ENCODE peak calls at places on chromosomes 1 and 21, in ten cellular contexts. M, C, Q, S, F, G, V, B, E and D are unnamed samples. For H3K36me3, the result is how much of the 10 kb centered on the place peaks cover.

GRCh38 chr1:116921301-116921885 is 11.7 kb downstream of the PTGFRN start:
- DNase-seq in M (no peak), F (no peak), E (no peak), C (no peak), G (no peak), V (no peak), B (no peak), Q (no peak), S (no peak), D (no peak)

GRCh38 chr1:28449904-28450303 is 55.9 kb upstream of the RCC1 start:
- DNase-seq in B (no peak), M (no peak), F (no peak), G (no peak), S (no peak), V (peak), E (no peak), Q (no peak), C (no peak), D (no peak)

GRCh38 chr1:178374016-178374415 is 122.7 kb downstream of the CLEC20A start:
- DNase-seq in C (no peak), E (no peak), S (no peak), V (no peak), F (no peak), M (no peak), Q (no peak), G (no peak), B (no peak), D (no peak)

GRCh38 chr1:1264868-1265272 is 8.8 kb downstream of the UBE2J2 start:
- DNase-seq in M (no peak), S (no peak), C (no peak), E (no peak), V (peak), F (no peak), G (peak), Q (no peak), B (peak), D (no peak)

GRCh38 chr1:145891143-145891542 is 5.5 kb upstream of the ANKRD35 start:
- DNase-seq in F (no peak), C (no peak), V (peak), S (no peak), B (no peak), Q (no peak), M (peak), E (peak), G (peak), D (no peak)

GRCh38 chr1:157399984-157400382 is 152.3 kb downstream of the FCRL5 start:
- DNase-seq in S (no peak), M (no peak), C (no peak), G (no peak), F (no peak), E (no peak), V (no peak), B (no peak), Q (no peak), D (no peak)

GRCh38 chr1:30183006-30183405 is 540.4 kb downstream of the MATN1 start:
- DNase-seq in Q (no peak), E (no peak), G (no peak), M (no peak), S (no peak), V (no peak), C (no peak), F (no peak), B (peak), D (no peak)

GRCh38 chr1:153260980-153261792 is 1.7 kb downstream of the LORICRIN start:
- DNase-seq in V (no peak), Q (peak), M (peak), F (no peak), G (no peak), S (no peak), E (no peak), B (peak), C (no peak), D (no peak)

GRCh38 chr1:240515505-240515904 is 96.5 kb downstream of the GREM2 start:
- DNase-seq in V (no peak), E (no peak), G (peak), Q (no peak), F (no peak), B (no peak), M (no peak), S (no peak), C (no peak), D (no peak)

GRCh38 chr1:185585770-185586169 is 148.4 kb upstream of the HMCN1 start:
- DNase-seq in S (no peak), E (no peak), G (no peak), C (no peak), M (no peak), B (no peak), Q (no peak), F (no peak), V (no peak), D (no peak)

GRCh38 chr1:54887665-54888071 is 673 bp upstream of the DHCR24 start:
- DNase-seq in C (no peak), V (no peak), Q (peak), B (no peak), G (no peak), M (peak), E (peak), S (no peak), F (peak), D (no peak)

GRCh38 chr1:15368888-15369287 is 40.8 kb upstream of the EFHD2 start:
- DNase-seq in E (no peak), M (no peak), Q (no peak), B (no peak), F (no peak), C (no peak), V (no peak), S (no peak), G (no peak), D (no peak)

GRCh38 chr1:161038523-161039153 is at the start of gene TSTD1:
- DNase-seq in V (no peak), F (peak), Q (peak), M (peak), B (peak), G (no peak), S (peak), E (peak), C (peak), D (no peak)

DNA sequence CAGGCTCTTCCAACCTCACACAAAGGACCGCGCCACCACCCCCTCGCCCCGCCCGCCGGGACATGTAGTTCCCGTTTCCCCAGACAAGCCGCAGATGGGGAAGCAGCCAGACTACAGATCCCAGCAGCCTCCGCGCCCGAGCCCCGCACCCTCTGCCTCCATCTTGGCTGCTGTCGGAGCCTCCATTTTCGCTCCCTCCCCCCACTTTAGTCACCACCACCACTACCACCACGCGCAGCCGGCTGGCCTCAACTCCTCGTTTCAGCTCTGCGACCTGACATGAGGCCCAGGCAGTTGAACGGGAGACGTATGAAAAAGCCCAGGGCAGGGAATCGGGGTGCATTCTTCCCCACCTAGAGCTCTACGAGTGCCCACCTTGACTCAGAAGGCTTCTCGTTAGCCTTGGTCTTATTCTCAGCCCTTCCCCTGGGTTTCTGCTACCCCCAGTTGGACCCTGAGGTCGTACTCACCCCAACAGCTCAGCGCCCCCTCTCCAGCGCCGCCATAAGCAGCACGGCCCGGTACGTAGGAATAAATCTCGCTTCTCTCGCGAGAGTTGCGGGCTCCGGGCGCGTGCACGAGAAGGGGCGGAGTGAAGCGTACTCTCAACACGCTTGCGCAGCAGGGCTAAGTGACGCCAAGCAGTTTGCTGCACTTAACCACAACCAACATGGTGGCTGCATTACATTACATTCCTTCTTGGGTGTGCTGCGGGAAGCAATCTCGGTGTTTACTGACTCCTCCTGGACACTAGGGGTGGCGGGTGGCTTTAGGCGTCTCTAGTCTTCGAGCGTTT is at the start of gene CSDE1:
- DNase-seq in M (peak), Q (peak), F (peak), E (peak), S (peak), C (peak), V (peak), B (peak), G (peak), D (peak)
- TF ChIP-seq POLR2A in M (peak), Q (peak), F (peak), E (no peak), S (peak), C (peak), V (peak), B (peak), G (peak), D (no peak)

DNA sequence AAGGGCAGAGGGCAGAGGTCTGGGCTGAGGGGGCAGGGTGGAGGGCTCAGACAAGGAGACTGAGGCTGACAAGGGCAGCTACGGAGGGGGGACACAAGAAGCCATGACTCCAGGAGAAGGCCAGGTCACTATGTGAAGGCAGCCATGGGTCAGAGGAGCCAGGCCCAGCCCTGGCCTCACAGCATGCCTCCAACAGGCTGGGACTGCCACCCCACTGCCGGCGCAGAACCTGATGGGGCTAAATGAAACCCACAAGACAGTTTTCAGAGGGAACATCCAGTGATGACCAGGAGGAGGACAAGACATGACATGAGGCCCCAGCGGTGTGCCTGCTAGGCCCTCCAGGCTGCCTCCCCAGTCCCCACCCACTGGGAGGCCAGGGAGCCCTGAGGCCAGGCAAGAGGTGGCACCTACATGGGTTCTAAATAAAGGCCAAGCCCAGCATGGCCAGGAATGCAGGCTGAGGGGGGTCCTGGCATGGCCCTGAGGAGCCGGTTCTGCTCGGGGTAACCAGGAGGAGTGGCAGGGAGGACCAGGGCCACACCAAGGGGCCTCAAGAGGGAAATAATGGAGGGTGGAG is 27.3 kb upstream of the LSS start:
- DNase-seq in C (no peak), M (no peak), B (no peak), V (no peak), Q (no peak), S (no peak), F (no peak), E (no peak), G (no peak), D (no peak)
- H3K36me3 ChIP-seq in C (half or more), M (half or more), B (half or more), V (under half), Q (under half), S (half or more), F (half or more), E (half or more), G (half or more), D (half or more)

DNA sequence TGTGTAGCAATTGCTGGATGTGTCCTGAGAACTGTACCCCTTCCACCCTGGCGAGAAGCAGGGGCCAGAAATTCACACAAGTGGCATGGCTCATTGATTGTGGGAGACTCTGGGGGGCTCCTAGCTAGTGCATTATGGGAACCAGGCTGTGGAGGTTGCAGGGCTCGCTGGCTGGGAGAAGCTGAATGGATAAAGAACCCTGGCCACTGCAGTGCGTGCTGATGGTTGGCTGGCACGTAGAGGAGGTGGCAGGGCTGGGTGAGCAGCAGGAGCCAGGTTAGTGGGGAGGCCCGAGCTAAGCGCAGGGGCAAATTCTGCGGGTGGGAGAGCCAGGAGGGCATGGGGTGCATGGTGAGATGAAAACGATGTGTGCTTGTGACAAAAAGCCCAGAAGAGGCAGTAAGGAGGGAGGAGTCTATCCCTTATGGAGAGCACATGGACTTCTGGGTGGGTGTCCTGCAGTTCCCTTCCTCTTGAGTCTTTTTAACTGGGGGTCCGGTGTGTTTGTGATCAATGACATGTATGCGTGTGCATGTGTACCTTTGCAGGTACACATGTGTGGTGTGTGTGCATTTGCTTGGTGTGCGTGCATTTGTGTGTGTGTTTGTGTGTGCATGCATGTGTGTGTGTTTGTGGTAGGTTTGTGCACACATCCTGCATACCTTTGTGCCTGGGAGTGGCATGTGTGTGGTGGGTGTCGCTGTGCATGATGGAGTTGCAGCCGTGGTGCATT is 3.6 kb downstream of the GUK1 start:
- DNase-seq in S (no peak), B (no peak), V (no peak), M (no peak), C (no peak), F (peak), G (no peak), Q (no peak), E (no peak), D (no peak)
- H3K27ac ChIP-seq in S (no peak), B (no peak), V (no peak), M (no peak), C (no peak), F (no peak), G (no peak), Q (no peak), E (no peak), D (peak)

GRCh38 chr1:63318255-63319068 is 3.9 kb upstream of the FOXD3 start:
- DNase-seq in C (no peak), M (no peak), V (no peak), G (no peak), F (no peak), B (no peak), E (no peak), Q (no peak), S (no peak), D (no peak)

GRCh38 chr1:63319069-63320023 is 3.0 kb upstream of the FOXD3 start:
- DNase-seq in M (no peak), C (no peak), E (no peak), G (no peak), B (peak), S (no peak), V (no peak), F (no peak), Q (no peak), D (no peak)

GRCh38 chr1:63317814-63318156 is 4.6 kb upstream of the FOXD3 start:
- DNase-seq in B (no peak), C (no peak), M (no peak), Q (no peak), V (no peak), E (no peak), F (no peak), G (no peak), S (no peak), D (no peak)

GRCh38 chr1:63316540-63316939 is 5.8 kb upstream of the FOXD3 start:
- DNase-seq in E (no peak), V (no peak), M (no peak), B (no peak), F (no peak), S (no peak), G (no peak), C (no peak), Q (no peak), D (no peak)

DNA sequence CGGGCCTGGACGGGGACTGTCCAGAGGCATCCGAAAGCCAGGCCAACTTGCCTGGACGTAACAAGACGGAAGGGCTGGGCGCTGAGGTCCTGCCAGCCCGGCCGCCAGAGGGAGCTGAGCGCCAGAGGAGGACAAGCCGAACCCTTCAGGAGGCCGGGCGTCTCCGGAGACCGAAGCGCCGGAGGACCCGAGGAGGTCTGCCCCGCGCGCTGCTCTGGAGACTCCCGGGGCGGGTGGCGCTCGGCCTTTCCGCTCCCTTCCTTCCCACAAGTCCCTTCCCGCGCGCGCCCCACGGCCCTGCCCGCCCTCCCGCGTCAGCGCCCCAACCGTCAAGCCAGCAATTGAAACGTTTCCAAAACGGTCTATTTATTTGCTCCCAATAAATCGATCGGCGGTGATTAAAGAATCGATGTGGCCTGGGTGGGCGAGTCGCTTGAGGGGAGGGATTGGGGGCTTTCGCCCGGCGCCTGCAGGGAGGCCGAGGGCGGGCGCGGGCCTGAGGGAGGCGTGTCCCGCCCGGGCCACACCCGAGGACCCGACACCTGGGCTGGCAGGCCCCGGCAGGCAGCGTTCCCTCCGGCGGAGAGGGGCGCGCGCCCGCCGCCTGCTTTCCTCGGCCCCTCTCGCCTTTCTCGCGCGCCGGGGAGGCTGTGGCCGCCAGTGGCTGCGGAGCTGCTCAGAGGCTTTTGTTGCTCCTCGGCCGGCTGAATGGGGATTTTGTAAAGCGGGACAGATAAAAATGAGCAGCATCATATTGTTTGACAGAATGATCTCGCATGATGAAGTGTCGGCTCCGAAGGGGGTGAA is 5.2 kb upstream of the FOXD3 start:
- DNase-seq in G (peak), Q (peak), S (peak), V (peak), F (peak), E (peak), B (peak), M (peak), C (peak), D (no peak)
- TF ChIP-seq POLR2A in G (no peak), Q (no peak), S (no peak), V (no peak), F (no peak), E (no peak), B (peak), M (no peak), C (no peak), D (no peak)

DNA sequence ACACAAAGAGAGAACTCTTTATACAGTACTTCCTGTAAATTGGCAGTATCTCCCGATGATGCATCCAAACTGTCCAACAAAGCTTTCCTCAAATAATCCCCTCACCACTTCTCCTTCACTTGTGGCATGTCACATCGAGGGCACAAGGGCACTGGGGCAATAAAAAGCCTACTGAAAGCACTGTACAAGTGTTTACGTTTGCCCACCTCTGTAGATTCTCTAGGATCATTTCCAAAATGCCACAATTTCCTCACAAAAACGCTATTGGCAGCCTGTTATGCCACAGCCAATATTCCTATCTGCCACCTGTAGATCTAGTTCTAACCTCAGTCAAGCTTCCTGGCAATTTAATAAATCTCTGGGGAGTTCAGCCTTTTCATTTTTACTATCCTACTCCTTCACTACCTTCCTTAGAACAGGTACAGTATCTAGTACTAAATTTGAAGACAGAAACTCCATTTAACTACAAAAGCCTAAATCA is 39.9 kb downstream of the HNRNPR start:
- DNase-seq in Q (no peak), G (no peak), V (no peak), M (no peak), E (no peak), C (no peak), B (no peak), S (no peak), F (no peak), D (no peak)
- H3K36me3 ChIP-seq in Q (under half), G (under half), V (under half), M (under half), E (half or more), C (under half), B (half or more), S (under half), F (under half), D (half or more)

GRCh38 chr1:41365320-41365633 is 4.0 kb downstream of the FOXO6 start:
- DNase-seq in Q (no peak), B (no peak), M (no peak), F (no peak), S (no peak), C (no peak), E (no peak), G (no peak), V (no peak), D (no peak)
- H3K27ac ChIP-seq in Q (no peak), B (no peak), M (no peak), F (no peak), S (peak), C (no peak), E (peak), G (no peak), V (no peak), D (no peak)